ENCODE peak calls at places on chromosome 15, in nine cellular contexts. One of them, this sample, is unnamed. For H3K4me1 and H3K9me3, the result is how much of the 10 kb centered on the place peaks cover.

GRCh38 chr15:38002883-38003477 is 68.5 kb downstream of the TMCO5A start:
- DNase-seq in Panc1: no peak
- DNase-seq in sigmoid colon: no peak
- DNase-seq in uterus: no peak
- DNase-seq in heart left ventricle: peak
- DNase-seq in pancreas: peak
- DNase-seq in esophagus squamous epithelium: no peak
- DNase-seq in lower lobe of right lung: peak
- DNase-seq in kidney: no peak
- DNase-seq in this sample: peak

GRCh38 chr15:76196949-76197315 is 114.3 kb downstream of the ETFA start:
- DNase-seq in uterus: no peak
- DNase-seq in pancreas: no peak
- DNase-seq in lower lobe of right lung: peak
- DNase-seq in esophagus squamous epithelium: no peak
- DNase-seq in sigmoid colon: peak
- DNase-seq in Panc1: no peak
- DNase-seq in kidney: peak
- DNase-seq in heart left ventricle: peak
- DNase-seq in this sample: peak

GRCh38 chr15:74497584-74497983 is 36.6 kb upstream of the UBL7 start:
- DNase-seq in uterus: no peak
- DNase-seq in Panc1: no peak
- DNase-seq in heart left ventricle: no peak
- DNase-seq in pancreas: no peak
- DNase-seq in esophagus squamous epithelium: no peak
- DNase-seq in kidney: no peak
- DNase-seq in lower lobe of right lung: no peak
- DNase-seq in sigmoid colon: no peak
- DNase-seq in this sample: peak

GRCh38 chr15:44427756-44428724 is 611 bp downstream of the CTDSPL2 start:
- DNase-seq in Panc1: no peak
- DNase-seq in sigmoid colon: no peak
- DNase-seq in lower lobe of right lung: no peak
- DNase-seq in uterus: no peak
- DNase-seq in heart left ventricle: no peak
- DNase-seq in kidney: no peak
- DNase-seq in pancreas: no peak
- DNase-seq in esophagus squamous epithelium: no peak
- DNase-seq in this sample: peak

GRCh38 chr15:43253431-43254403 is 13.0 kb downstream of the TGM5 start:
- DNase-seq in pancreas: no peak
- DNase-seq in Panc1: no peak
- DNase-seq in esophagus squamous epithelium: no peak
- DNase-seq in lower lobe of right lung: no peak
- DNase-seq in heart left ventricle: no peak
- DNase-seq in uterus: no peak
- DNase-seq in sigmoid colon: no peak
- DNase-seq in kidney: peak
- DNase-seq in this sample: no peak

GRCh38 chr15:99361541-99362185 is 110.4 kb downstream of the LRRC28 start:
- DNase-seq in pancreas: no peak
- DNase-seq in kidney: no peak
- DNase-seq in sigmoid colon: no peak
- DNase-seq in heart left ventricle: no peak
- DNase-seq in Panc1: no peak
- DNase-seq in uterus: no peak
- DNase-seq in esophagus squamous epithelium: no peak
- DNase-seq in lower lobe of right lung: no peak
- DNase-seq in this sample: no peak

GRCh38 chr15:32117122-32117521 is 86.8 kb downstream of the CHRNA7 start:
- DNase-seq in sigmoid colon: no peak
- DNase-seq in pancreas: no peak
- DNase-seq in esophagus squamous epithelium: no peak
- DNase-seq in uterus: no peak
- DNase-seq in lower lobe of right lung: no peak
- DNase-seq in heart left ventricle: no peak
- DNase-seq in kidney: no peak
- DNase-seq in Panc1: no peak
- DNase-seq in this sample: no peak

GRCh38 chr15:81296673-81297072 is 27.3 kb downstream of the STARD5 start:
- DNase-seq in uterus: no peak
- DNase-seq in lower lobe of right lung: peak
- DNase-seq in Panc1: no peak
- DNase-seq in kidney: peak
- DNase-seq in heart left ventricle: peak
- DNase-seq in sigmoid colon: peak
- DNase-seq in pancreas: no peak
- DNase-seq in esophagus squamous epithelium: no peak
- DNase-seq in this sample: peak

GRCh38 chr15:50182233-50183013 is 427 bp downstream of the SLC27A2 start:
- DNase-seq in esophagus squamous epithelium: no peak
- DNase-seq in sigmoid colon: no peak
- DNase-seq in lower lobe of right lung: peak
- DNase-seq in Panc1: no peak
- DNase-seq in heart left ventricle: no peak
- DNase-seq in kidney: peak
- DNase-seq in uterus: no peak
- DNase-seq in pancreas: peak
- DNase-seq in this sample: peak

GRCh38 chr15:69414702-69415161 is 583 bp downstream of the KIF23 start:
- DNase-seq in uterus: no peak
- DNase-seq in heart left ventricle: no peak
- DNase-seq in sigmoid colon: no peak
- DNase-seq in kidney: peak
- DNase-seq in pancreas: no peak
- DNase-seq in esophagus squamous epithelium: no peak
- DNase-seq in lower lobe of right lung: peak
- DNase-seq in Panc1: peak
- DNase-seq in this sample: peak

GRCh38 chr15:87227846-87228245 is 1028.7 kb downstream of the NTRK3 start:
- DNase-seq in uterus: no peak
- DNase-seq in lower lobe of right lung: no peak
- DNase-seq in sigmoid colon: no peak
- DNase-seq in pancreas: no peak
- DNase-seq in Panc1: no peak
- DNase-seq in esophagus squamous epithelium: no peak
- DNase-seq in kidney: no peak
- DNase-seq in heart left ventricle: no peak
- DNase-seq in this sample: no peak

GRCh38 chr15:99324082-99324620 is 72.9 kb downstream of the LRRC28 start:
- DNase-seq in pancreas: no peak
- DNase-seq in Panc1: no peak
- DNase-seq in esophagus squamous epithelium: no peak
- DNase-seq in kidney: no peak
- DNase-seq in sigmoid colon: no peak
- DNase-seq in uterus: no peak
- DNase-seq in heart left ventricle: no peak
- DNase-seq in lower lobe of right lung: no peak
- DNase-seq in this sample: no peak

GRCh38 chr15:48102167-48102566 is 18.6 kb upstream of the SLC24A5 start:
- DNase-seq in lower lobe of right lung: no peak
- DNase-seq in heart left ventricle: no peak
- DNase-seq in esophagus squamous epithelium: no peak
- DNase-seq in kidney: no peak
- DNase-seq in pancreas: no peak
- DNase-seq in uterus: no peak
- DNase-seq in Panc1: no peak
- DNase-seq in sigmoid colon: no peak
- DNase-seq in this sample: no peak

GRCh38 chr15:60525640-60526039 is 46.7 kb upstream of the ICE2 start:
- DNase-seq in pancreas: no peak
- DNase-seq in uterus: no peak
- DNase-seq in esophagus squamous epithelium: no peak
- DNase-seq in kidney: no peak
- DNase-seq in heart left ventricle: no peak
- DNase-seq in Panc1: no peak
- DNase-seq in lower lobe of right lung: no peak
- DNase-seq in sigmoid colon: no peak
- DNase-seq in this sample: no peak

GRCh38 chr15:41511331-41512077 is 2.1 kb downstream of the LTK start:
- DNase-seq in sigmoid colon: no peak
- DNase-seq in heart left ventricle: no peak
- DNase-seq in uterus: no peak
- DNase-seq in pancreas: no peak
- DNase-seq in esophagus squamous epithelium: no peak
- DNase-seq in Panc1: no peak
- DNase-seq in lower lobe of right lung: no peak
- DNase-seq in kidney: no peak
- DNase-seq in this sample: peak

GRCh38 chr15:91921188-91921820 is 67.8 kb downstream of the SLCO3A1 start:
- DNase-seq in sigmoid colon: no peak
- DNase-seq in lower lobe of right lung: no peak
- DNase-seq in pancreas: no peak
- DNase-seq in uterus: no peak
- DNase-seq in kidney: no peak
- DNase-seq in esophagus squamous epithelium: no peak
- DNase-seq in Panc1: no peak
- DNase-seq in heart left ventricle: no peak
- DNase-seq in this sample: no peak

GRCh38 chr15:80992436-80992835 is 2.8 kb upstream of the MESD start:
- DNase-seq in kidney: no peak
- DNase-seq in sigmoid colon: no peak
- DNase-seq in pancreas: no peak
- DNase-seq in uterus: no peak
- DNase-seq in esophagus squamous epithelium: no peak
- DNase-seq in heart left ventricle: no peak
- DNase-seq in Panc1: no peak
- DNase-seq in lower lobe of right lung: no peak
- DNase-seq in this sample: no peak

DNA sequence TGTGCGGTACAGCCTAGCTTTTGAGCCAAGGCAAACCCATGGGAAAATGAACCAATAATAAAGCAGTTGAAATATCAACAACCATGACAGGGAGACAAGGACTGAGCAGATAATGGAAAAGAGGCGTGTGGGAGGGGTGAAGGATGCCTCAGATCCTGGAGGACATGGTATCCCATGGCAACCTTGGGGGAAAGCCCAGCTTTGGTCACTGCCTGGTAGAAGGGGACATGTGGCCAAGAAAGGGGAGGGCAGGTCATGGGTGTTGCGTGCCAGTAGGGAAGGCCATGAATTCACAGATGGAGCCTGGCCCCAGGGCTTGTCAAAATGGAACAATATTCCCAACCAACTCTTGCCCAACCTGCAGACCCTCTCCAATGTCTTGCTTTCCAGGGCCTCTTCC is 140.5 kb upstream of the SMAD3 start:
- DNase-seq in sigmoid colon: peak
- DNase-seq in Panc1: no peak
- DNase-seq in kidney: no peak
- DNase-seq in uterus: no peak
- DNase-seq in lower lobe of right lung: no peak
- DNase-seq in esophagus squamous epithelium: no peak
- DNase-seq in heart left ventricle: no peak
- DNase-seq in pancreas: no peak
- DNase-seq in this sample: no peak
- TF ChIP-seq CTCF in sigmoid colon: no peak
- TF ChIP-seq CTCF in Panc1: no peak
- TF ChIP-seq CTCF in kidney: no peak
- TF ChIP-seq CTCF in uterus: no peak
- TF ChIP-seq CTCF in lower lobe of right lung: no peak
- TF ChIP-seq CTCF in esophagus squamous epithelium: no peak
- TF ChIP-seq CTCF in heart left ventricle: no peak
- TF ChIP-seq CTCF in pancreas: no peak
- TF ChIP-seq CTCF in this sample: no peak

GRCh38 chr15:72340366-72340765 is 20.4 kb upstream of the CELF6 start:
- DNase-seq in uterus: no peak
- DNase-seq in esophagus squamous epithelium: no peak
- DNase-seq in heart left ventricle: no peak
- DNase-seq in pancreas: no peak
- DNase-seq in sigmoid colon: no peak
- DNase-seq in kidney: no peak
- DNase-seq in Panc1: no peak
- DNase-seq in lower lobe of right lung: no peak
- DNase-seq in this sample: no peak
- H3K4me1 ChIP-seq in uterus: under half
- H3K4me1 ChIP-seq in esophagus squamous epithelium: under half
- H3K4me1 ChIP-seq in heart left ventricle: under half
- H3K4me1 ChIP-seq in pancreas: under half
- H3K4me1 ChIP-seq in sigmoid colon: under half
- H3K4me1 ChIP-seq in kidney: under half
- H3K4me1 ChIP-seq in Panc1: under half
- H3K4me1 ChIP-seq in lower lobe of right lung: under half
- H3K4me1 ChIP-seq in this sample: under half

GRCh38 chr15:25220834-25221233 is 218.0 kb downstream of the UBE3A start:
- DNase-seq in pancreas: no peak
- DNase-seq in uterus: no peak
- DNase-seq in lower lobe of right lung: no peak
- DNase-seq in sigmoid colon: no peak
- DNase-seq in kidney: no peak
- DNase-seq in Panc1: no peak
- DNase-seq in heart left ventricle: no peak
- DNase-seq in esophagus squamous epithelium: no peak
- DNase-seq in this sample: no peak

GRCh38 chr15:25228261-25228660 is 210.6 kb downstream of the UBE3A start:
- DNase-seq in lower lobe of right lung: no peak
- DNase-seq in Panc1: no peak
- DNase-seq in kidney: no peak
- DNase-seq in esophagus squamous epithelium: no peak
- DNase-seq in pancreas: no peak
- DNase-seq in sigmoid colon: no peak
- DNase-seq in heart left ventricle: no peak
- DNase-seq in uterus: no peak
- DNase-seq in this sample: no peak

GRCh38 chr15:25226360-25226759 is 212.5 kb downstream of the UBE3A start:
- DNase-seq in uterus: no peak
- DNase-seq in lower lobe of right lung: no peak
- DNase-seq in sigmoid colon: no peak
- DNase-seq in esophagus squamous epithelium: no peak
- DNase-seq in kidney: no peak
- DNase-seq in heart left ventricle: peak
- DNase-seq in Panc1: no peak
- DNase-seq in pancreas: no peak
- DNase-seq in this sample: no peak

DNA sequence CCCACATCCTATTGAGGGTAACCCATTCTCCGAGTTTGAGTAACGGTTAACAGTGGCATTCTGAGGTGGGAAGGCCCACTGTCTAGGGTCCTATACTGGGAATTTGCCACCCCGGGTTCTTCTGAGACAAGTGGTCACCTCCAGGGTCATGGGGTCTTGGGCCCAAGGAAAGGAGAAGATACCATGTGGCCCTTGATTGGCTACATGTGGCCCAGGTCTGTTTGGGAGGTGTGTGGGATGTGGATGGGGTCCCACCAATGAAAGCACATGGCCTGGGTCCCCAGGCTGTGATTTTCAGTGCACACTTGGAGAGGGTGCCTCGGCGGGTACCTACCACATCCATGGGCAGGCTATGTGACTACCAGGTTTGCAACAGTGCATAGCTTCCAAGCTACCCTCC is 214.4 kb downstream of the UBE3A start:
- DNase-seq in Panc1: no peak
- DNase-seq in esophagus squamous epithelium: no peak
- DNase-seq in heart left ventricle: no peak
- DNase-seq in uterus: no peak
- DNase-seq in lower lobe of right lung: no peak
- DNase-seq in kidney: no peak
- DNase-seq in sigmoid colon: no peak
- DNase-seq in pancreas: no peak
- DNase-seq in this sample: no peak
- H3K9me3 ChIP-seq in Panc1: under half
- H3K9me3 ChIP-seq in esophagus squamous epithelium: half or more
- H3K9me3 ChIP-seq in heart left ventricle: under half
- H3K9me3 ChIP-seq in uterus: under half
- H3K9me3 ChIP-seq in lower lobe of right lung: under half
- H3K9me3 ChIP-seq in kidney: under half
- H3K9me3 ChIP-seq in sigmoid colon: under half
- H3K9me3 ChIP-seq in pancreas: under half
- H3K9me3 ChIP-seq in this sample: half or more

GRCh38 chr15:52179278-52180195 is 11.7 kb downstream of the GNB5 start:
- DNase-seq in lower lobe of right lung: peak
- DNase-seq in heart left ventricle: peak
- DNase-seq in Panc1: no peak
- DNase-seq in pancreas: peak
- DNase-seq in uterus: peak
- DNase-seq in esophagus squamous epithelium: peak
- DNase-seq in sigmoid colon: peak
- DNase-seq in kidney: peak
- DNase-seq in this sample: peak
- TF ChIP-seq CTCF in lower lobe of right lung: no peak
- TF ChIP-seq CTCF in heart left ventricle: no peak
- TF ChIP-seq CTCF in Panc1: no peak
- TF ChIP-seq CTCF in pancreas: no peak
- TF ChIP-seq CTCF in uterus: no peak
- TF ChIP-seq CTCF in esophagus squamous epithelium: peak
- TF ChIP-seq CTCF in sigmoid colon: no peak
- TF ChIP-seq CTCF in kidney: no peak
- TF ChIP-seq CTCF in this sample: no peak

This sample was measured in mucosa of descending colon.